ENCODE peak calls at places on chromosomes 1 and 21, in nine cellular contexts. B is ELR; R is hepatocyte; P is GM04504; N is stimulated activated naive CD4-positive, alpha-beta T cell; J is CMK; D is Calu3; T is activated CD4-positive, alpha-beta T cell treated with anti-CD3 and anti-CD28 coated beads, Interleukin-2, amount 50 U/mL, for 1 hour; Z is esophagus squamous epithelium. A is an unnamed sample.

GRCh38 chr1:93616996-93617669 is 64.5 kb downstream of the BCAR3 start:
- DNase-seq in P (no peak), Z (no peak), B (peak), J (no peak), T (no peak), N (no peak), D (peak), R (no peak), A (no peak)

GRCh38 chr1:219159946-219160645 is 13.6 kb upstream of the LYPLAL1 start:
- DNase-seq in R (no peak), T (no peak), P (no peak), B (no peak), Z (no peak), J (no peak), N (no peak), D (no peak), A (no peak)

GRCh38 chr1:201221201-201221846 is 30.7 kb downstream of the IGFN1 start:
- DNase-seq in B (no peak), P (no peak), Z (no peak), D (no peak), R (no peak), T (no peak), N (no peak), J (no peak), A (no peak)

GRCh38 chr1:232767381-232768074 is 37.7 kb upstream of the MAP10 start:
- DNase-seq in J (no peak), Z (no peak), P (peak), R (peak), T (no peak), B (peak), N (no peak), D (peak), A (no peak)

GRCh38 chr1:172979828-172980227 is 70.9 kb downstream of the TNFSF18 start:
- DNase-seq in N (no peak), Z (no peak), R (no peak), J (no peak), B (no peak), T (no peak), D (no peak), P (no peak), A (no peak)

GRCh38 chr1:4652631-4653327 is 1.6 kb upstream of the AJAP1 start:
- DNase-seq in T (peak), B (peak), R (peak), P (no peak), N (peak), D (peak), J (peak), Z (no peak), A (no peak)

GRCh38 chr1:68301538-68301937 is 69.2 kb upstream of the WLS start:
- DNase-seq in Z (no peak), N (no peak), D (no peak), P (no peak), J (no peak), R (no peak), T (no peak), B (no peak), A (no peak)

GRCh38 chr1:43044572-43045361 is 86.1 kb upstream of the SLC2A1 start:
- DNase-seq in P (no peak), B (no peak), N (no peak), J (no peak), R (peak), D (no peak), Z (no peak), T (no peak), A (no peak)

GRCh38 chr1:229139320-229139719 is 131.6 kb upstream of the RAB4A start:
- DNase-seq in B (no peak), T (no peak), N (no peak), Z (no peak), J (no peak), D (no peak), P (no peak), R (no peak), A (no peak)

GRCh38 chr1:191904991-191905390 is 253.3 kb upstream of the RGS18 start:
- DNase-seq in B (no peak), R (no peak), Z (no peak), T (no peak), N (no peak), P (no peak), D (no peak), J (no peak), A (no peak)

GRCh38 chr1:246893205-246893939 is 38.4 kb downstream of the AHCTF1 start:
- DNase-seq in J (no peak), T (no peak), R (no peak), P (no peak), N (no peak), D (no peak), Z (no peak), B (peak), A (no peak)

GRCh38 chr1:146012703-146013565 is 8.6 kb downstream of the HJV start:
- DNase-seq in J (no peak), Z (no peak), R (peak), B (peak), D (peak), P (no peak), T (peak), N (peak), A (peak)

GRCh38 chr1:67561704-67562113 is 123.3 kb upstream of the GADD45A start:
- DNase-seq in R (peak), N (peak), Z (no peak), P (peak), J (peak), B (peak), T (peak), D (peak), A (peak)

GRCh38 chr21:26945916-26946315 is 21.0 kb downstream of the ADAMTS5 start:
- DNase-seq in B (no peak), Z (no peak), R (no peak), P (no peak), N (no peak), J (no peak), T (no peak), D (no peak), A (no peak)

A was measured in naive thymus-derived CD4-positive, alpha-beta T cell.